ENCODE peak calls at places on chromosomes 2 and 18, in five cellular contexts. U is right atrium auricular region, T is A549, X is T-helper 17 cell, Y is aorta. M is an unnamed sample. For H3K9me3, the result is how much of the 10 kb centered on the place peaks cover.

GRCh38 chr2:19774788-19775156 is 127.0 kb downstream of the TTC32 start:
- DNase-seq in X (no peak), U (no peak), T (no peak), Y (no peak), M (no peak)

GRCh38 chr2:166516712-166517303 is 22.8 kb upstream of the SCN7A start:
- DNase-seq in U (no peak), Y (no peak), T (peak), X (no peak), M (no peak)

GRCh38 chr2:72092099-72092498 is 55.6 kb downstream of the CYP26B1 start:
- DNase-seq in U (peak), Y (no peak), X (no peak), T (no peak), M (no peak)

GRCh38 chr2:132521321-132521720 is 104.7 kb downstream of the GPR39 start:
- DNase-seq in U (no peak), Y (no peak), T (no peak), X (no peak), M (no peak)

GRCh38 chr2:196160101-196160500 is 11.3 kb downstream of the STK17B start:
- DNase-seq in Y (no peak), T (peak), X (peak), U (no peak), M (peak)

GRCh38 chr2:138271467-138271866 is 230.1 kb upstream of the SPOPL start:
- DNase-seq in T (no peak), X (no peak), Y (no peak), U (no peak), M (no peak)

GRCh38 chr18:28831476-28831875 is 654.5 kb upstream of the CDH2 start:
- DNase-seq in T (no peak), Y (no peak), X (no peak), U (no peak), M (no peak)

GRCh38 chr2:213806125-213806726 is 522.0 kb downstream of the SPAG16 start:
- DNase-seq in T (peak), Y (no peak), X (no peak), U (no peak), M (no peak)

GRCh38 chr2:126784636-126785035 is 114.1 kb upstream of the TEX51 start:
- DNase-seq in U (no peak), T (no peak), X (no peak), Y (no peak), M (no peak)

GRCh38 chr18:75854174-75854573 is 426.7 kb upstream of the SMIM21 start:
- DNase-seq in U (no peak), Y (no peak), T (peak), X (no peak), M (no peak)

GRCh38 chr2:41151746-41152145 is 699.9 kb upstream of the SLC8A1 start:
- DNase-seq in T (no peak), U (no peak), Y (no peak), X (no peak), M (no peak)

GRCh38 chr2:21317131-21317530 is 193.4 kb downstream of the TDRD15 start:
- DNase-seq in U (peak), X (no peak), Y (no peak), T (peak), M (no peak)

GRCh38 chr18:78797499-78797898 is 182.1 kb upstream of the SALL3 start:
- DNase-seq in U (no peak), X (no peak), T (no peak), Y (peak), M (no peak)

GRCh38 chr18:80056095-80056494 is 21.9 kb downstream of the RBFA start:
- DNase-seq in Y (no peak), U (no peak), X (no peak), T (no peak), M (no peak)
- H3K9me3 ChIP-seq in Y (under half), U (under half), X (under half), T (under half), M (under half)

GRCh38 chr2:13135856-13136255 is 419.1 kb downstream of the TRIB2 start:
- DNase-seq in U (no peak), Y (no peak), T (no peak), X (no peak), M (no peak)
- H3K9me3 ChIP-seq in U (under half), Y (under half), T (under half), X (under half), M (under half)

GRCh38 chr2:13121096-13121495 is 404.4 kb downstream of the TRIB2 start:
- DNase-seq in X (no peak), U (no peak), Y (no peak), T (no peak), M (no peak)
- H3K9me3 ChIP-seq in X (under half), U (under half), Y (under half), T (under half), M (under half)

DNA sequence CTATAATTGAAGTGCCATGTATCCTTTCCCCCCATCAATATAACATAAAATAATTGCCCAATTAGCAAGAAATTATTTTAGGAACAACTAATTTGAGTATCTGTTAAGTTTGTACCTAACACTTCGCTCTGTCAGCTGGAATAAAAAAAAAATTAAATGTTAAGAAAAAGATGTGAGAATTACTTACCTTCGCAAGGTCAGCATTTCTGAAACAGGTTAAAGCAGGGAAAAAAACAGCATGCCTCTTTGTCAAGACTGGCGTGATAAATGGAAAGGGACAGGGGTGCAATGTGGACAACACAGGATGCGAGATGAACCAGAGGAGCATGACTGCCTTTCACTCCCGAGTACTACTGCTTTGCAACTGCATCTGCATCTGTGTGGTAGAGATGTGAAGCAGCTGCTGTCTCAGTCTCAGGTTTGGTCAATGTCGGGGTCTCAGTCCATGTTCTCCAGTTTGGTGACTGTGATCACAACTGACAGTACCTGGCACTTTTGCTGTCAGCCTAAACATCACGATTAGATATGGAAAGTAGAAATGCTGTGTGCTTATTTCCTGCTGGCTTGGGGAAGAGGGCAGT is 565.4 kb upstream of the LRRTM1 start:
- DNase-seq in X (no peak), U (no peak), T (no peak), Y (no peak), M (no peak)
- H3K9me3 ChIP-seq in X (under half), U (under half), T (under half), Y (under half), M (under half)

GRCh38 chr2:117065912-117066311 is 748.6 kb upstream of the DDX18 start:
- DNase-seq in U (no peak), T (no peak), X (no peak), Y (no peak), M (no peak)

GRCh38 chr2:117067917-117068316 is 746.6 kb upstream of the DDX18 start:
- DNase-seq in U (no peak), Y (no peak), X (no peak), T (no peak), M (no peak)

GRCh38 chr2:117068371-117068770 is 746.1 kb upstream of the DDX18 start:
- DNase-seq in X (no peak), Y (no peak), T (no peak), U (no peak), M (no peak)

GRCh38 chr2:117071556-117072102 is 742.9 kb upstream of the DDX18 start:
- DNase-seq in U (no peak), X (no peak), T (no peak), Y (peak), M (no peak)
- H3K9me3 ChIP-seq in U (under half), X (under half), T (under half), Y (under half), M (under half)

DNA sequence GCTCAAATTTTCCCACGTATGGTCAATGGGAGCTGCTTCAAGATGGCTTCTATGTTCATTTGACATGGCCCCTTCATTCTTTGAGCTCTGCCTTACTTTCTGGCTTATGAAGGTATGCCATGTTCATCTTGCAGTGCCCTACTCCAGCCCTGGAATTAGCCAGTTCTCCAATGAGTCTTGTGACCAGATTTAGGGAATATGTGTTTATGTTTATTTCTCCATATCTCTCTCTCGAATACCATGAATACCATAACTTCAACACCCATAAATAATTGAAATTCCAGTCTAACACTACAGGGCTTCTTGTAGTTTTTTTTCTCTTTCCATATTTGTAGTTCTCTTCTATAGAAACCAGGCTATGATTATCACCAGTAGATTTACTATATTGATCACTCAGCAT is 39.7 kb downstream of the EPB41L5 start:
- DNase-seq in Y (no peak), X (no peak), T (no peak), U (no peak), M (no peak)
- H3K9me3 ChIP-seq in Y (under half), X (under half), T (under half), U (under half), M (under half)